ENCODE peak calls at places on chromosomes 6 and 20, in five cellular contexts. B, O, H, F and X are unnamed samples.
A peak's percentile ranks its signal among the peaks of the same experiment; 100 is the strongest.

GRCh38 chr6:97669191-97669651 is 386.2 kb upstream of the MMS22L start:
- DNase-seq in H (peak; percentile 70), F (no peak), B (no peak), O (no peak), X (no peak)

GRCh38 chr6:164124986-164125385 is 710.5 kb downstream of the QKI start:
- DNase-seq in B (no peak), F (no peak), O (no peak), H (no peak), X (no peak)

GRCh38 chr20:1741309-1742048 is 83.9 kb upstream of the SIRPG start:
- DNase-seq in B (no peak), O (no peak), F (no peak), H (no peak), X (no peak)

GRCh38 chr6:36928547-36928918 is 26.0 kb upstream of the PI16 start:
- DNase-seq in F (no peak), O (no peak), H (no peak), B (no peak), X (no peak)

GRCh38 chr6:117264487-117265424 is 602 bp upstream of the VGLL2 start:
- DNase-seq in B (no peak), H (peak; percentile 16), O (no peak), F (no peak), X (no peak)

GRCh38 chr6:111462770-111463391 is 20.1 kb downstream of the REV3L start:
- DNase-seq in F (no peak), H (no peak), O (no peak), B (no peak), X (no peak)

GRCh38 chr6:90835584-90836212 is 248.8 kb upstream of the MAP3K7 start:
- DNase-seq in O (no peak), F (no peak), B (no peak), H (no peak), X (peak; percentile 77)

GRCh38 chr6:36727491-36728021 is 29.9 kb downstream of the RAB44 start:
- DNase-seq in F (peak; percentile 50), B (no peak), O (no peak), H (no peak), X (no peak)

GRCh38 chr6:24840187-24840586 is 41.5 kb upstream of the ARMH2 start:
- DNase-seq in H (no peak), O (no peak), F (no peak), B (no peak), X (no peak)

GRCh38 chr6:169153401-169153800 is 100.2 kb downstream of the THBS2 start:
- DNase-seq in F (no peak), O (no peak), B (no peak), H (no peak), X (no peak)

GRCh38 chr20:57332105-57333089 is 2.8 kb downstream of the SPO11 start:
- DNase-seq in H (no peak), F (no peak), B (no peak), O (no peak), X (no peak)

GRCh38 chr6:4671587-4672115 is 104.6 kb upstream of the CDYL start:
- DNase-seq in H (no peak), F (no peak), B (no peak), O (no peak), X (no peak)

GRCh38 chr20:63002511-63002910 is 4.3 kb downstream of the BHLHE23 start:
- DNase-seq in B (no peak), O (no peak), H (no peak), F (no peak), X (no peak)

GRCh38 chr6:29602564-29603361 is 17.8 kb downstream of the OR2H2 start:
- DNase-seq in H (peak; percentile 58), B (no peak), F (no peak), O (no peak), X (no peak)

GRCh38 chr6:77228279-77228678 is 235.0 kb downstream of the HTR1B start:
- DNase-seq in F (no peak), B (no peak), H (no peak), O (no peak), X (no peak)

GRCh38 chr6:157108923-157109322 is 214.4 kb downstream of the TMEM242 start:
- DNase-seq in O (no peak), B (no peak), F (no peak), H (no peak), X (no peak)

GRCh38 chr20:652611-653109 is 340 bp downstream of the SRXN1 start:
- DNase-seq in B (peak; percentile 51), H (no peak), O (no peak), F (peak; percentile 66), X (peak; percentile 33)

GRCh38 chr20:64106981-64107735 is at the start of gene NPBWR2:
- DNase-seq in O (peak; percentile 55), H (no peak), F (peak; percentile 39), B (peak; percentile 22), X (no peak)

GRCh38 chr6:30325873-30326445 is 768 bp upstream of the TRIM39 start:
- DNase-seq in B (peak; percentile 53), O (peak; percentile 77), H (peak; percentile 86), F (no peak), X (no peak)

GRCh38 chr6:156735751-156736150 is 41.4 kb upstream of the ARID1B start:
- DNase-seq in H (no peak), F (no peak), B (no peak), O (no peak), X (no peak)

GRCh38 chr20:19974621-19975435 is 42.3 kb upstream of the NAA20 start:
- DNase-seq in O (peak; percentile 68), F (peak; percentile 91), B (peak; percentile 84), H (peak; percentile 74), X (peak; percentile 88)

GRCh38 chr20:10427060-10427692 is 6.8 kb downstream of the MKKS start:
- DNase-seq in H (peak; percentile 81), F (peak; percentile 67), O (peak; percentile 82), B (peak; percentile 47), X (peak; percentile 60)

GRCh38 chr6:27863962-27864905 is 48.0 kb downstream of the OR2B2 start:
- DNase-seq in B (peak; percentile 47), H (peak; percentile 34), F (peak; percentile 60), O (peak; percentile 57), X (no peak)

GRCh38 chr6:35489066-35489465 is 7.8 kb downstream of the TEAD3 start:
- DNase-seq in F (no peak), O (no peak), H (no peak), B (no peak), X (no peak)
- H3K4me1 ChIP-seq in F (peaks cover 89% of the 10 kb centered on the region), O (peaks cover 1% of the 10 kb centered on the region), H (peaks cover 67% of the 10 kb centered on the region), B (peaks cover 31% of the 10 kb centered on the region), X (peaks cover 100% of the 10 kb centered on the region)

GRCh38 chr6:41021832-41022231 is 17.2 kb downstream of the UNC5CL start:
- DNase-seq in H (peak; percentile 41), F (no peak), B (no peak), O (no peak), X (no peak)
- TF ChIP-seq CTCF in H (peak; percentile 33), F (no peak), B (no peak), O (no peak), X (peak; percentile 39)

GRCh38 chr6:52554684-52555280 is 22.1 kb downstream of the TRAM2 start:
- DNase-seq in F (no peak), B (no peak), O (no peak), H (no peak), X (no peak)

GRCh38 chr6:52560462-52560861 is 16.4 kb downstream of the TRAM2 start:
- DNase-seq in B (no peak), H (no peak), F (no peak), O (no peak), X (no peak)

GRCh38 chr6:52558266-52559000 is 18.4 kb downstream of the TRAM2 start:
- DNase-seq in F (no peak), B (no peak), H (no peak), O (no peak), X (no peak)

GRCh38 chr6:52555531-52556228 is 21.2 kb downstream of the TRAM2 start:
- DNase-seq in O (no peak), F (no peak), H (no peak), B (no peak), X (no peak)

DNA sequence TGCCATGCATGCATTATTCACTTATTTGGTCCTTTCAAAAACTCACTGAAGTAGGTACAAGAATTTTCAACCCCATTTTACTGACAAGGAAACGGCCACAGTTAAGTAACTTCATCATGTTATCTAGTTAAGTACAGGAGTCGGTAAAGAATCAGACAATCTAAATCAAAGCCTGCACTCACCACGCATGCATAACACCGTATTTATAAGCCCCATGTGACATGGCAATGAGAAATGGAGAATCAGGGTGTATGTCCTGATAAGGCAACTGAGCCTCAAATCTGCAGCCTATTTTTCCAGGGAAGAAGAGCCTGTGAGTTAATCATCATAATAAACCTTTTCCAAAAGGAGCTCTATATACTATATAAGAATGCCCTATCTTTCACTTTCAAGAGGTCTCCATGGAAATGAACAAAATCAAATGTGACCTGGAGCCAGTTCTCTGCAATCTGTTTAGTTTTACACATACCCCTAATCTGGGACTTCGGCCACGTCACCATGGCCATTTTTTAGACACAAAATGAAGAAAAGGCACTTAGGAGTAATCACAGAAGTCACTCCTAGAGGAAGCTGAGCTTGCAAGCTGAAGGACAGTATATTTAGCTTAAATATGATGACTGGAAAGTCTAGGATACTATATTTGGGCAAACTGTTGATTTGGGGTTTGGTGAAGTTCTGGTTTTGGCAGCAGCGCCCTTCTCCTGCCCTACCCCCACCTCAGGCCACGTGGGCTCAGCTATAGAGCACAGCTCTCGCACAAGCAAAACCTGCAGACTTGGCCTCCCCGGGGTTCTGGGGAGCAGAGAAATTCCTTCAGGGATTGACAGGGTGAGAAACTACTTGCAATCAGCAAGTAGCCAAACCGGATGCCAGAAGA is 19.2 kb downstream of the TRAM2 start:
- DNase-seq in B (no peak), H (no peak), O (no peak), F (no peak), X (no peak)
- H3K4me1 ChIP-seq in B (peaks cover 11% of the 10 kb centered on the region), H (peaks cover 9% of the 10 kb centered on the region), O (no peaks in the 10 kb centered on the region), F (peaks cover 22% of the 10 kb centered on the region), X (peaks cover 63% of the 10 kb centered on the region)

GRCh38 chr6:125510405-125510804 is 208.6 kb upstream of the HDDC2 start:
- DNase-seq in O (no peak), B (no peak), H (no peak), F (no peak), X (no peak)

GRCh38 chr6:125509477-125509876 is 207.7 kb upstream of the HDDC2 start:
- DNase-seq in B (no peak), H (no peak), F (no peak), O (no peak), X (no peak)

GRCh38 chr6:125513978-125514377 is 212.2 kb upstream of the HDDC2 start:
- DNase-seq in F (no peak), O (no peak), H (no peak), B (no peak), X (no peak)

GRCh38 chr6:125511809-125512341 is 210.1 kb upstream of the HDDC2 start:
- DNase-seq in O (no peak), H (peak; percentile 4), F (no peak), B (no peak), X (no peak)

GRCh38 chr6:125512621-125513020 is 210.9 kb upstream of the HDDC2 start:
- DNase-seq in B (no peak), O (no peak), F (no peak), H (peak; percentile 16), X (no peak)
- TF ChIP-seq CTCF in B (no peak), O (no peak), F (peak; percentile 25), H (peak; percentile 54), X (no peak)